ENCODE peak calls at places on chromosomes 6 and 20, in seven cellular contexts. L is upper lobe of right lung; I is heart left ventricle; R is foreskin fibroblast; C is tibial artery; T is CD8-positive, alpha-beta T cell; A is cardiac muscle cell. B is an unnamed sample.

GRCh38 chr6:87093199-87093598 is 1.7 kb downstream of the CGA start:
- DNase-seq in I (no peak), C (no peak), R (no peak), A (no peak), T (no peak), L (no peak), B (no peak)

GRCh38 chr20:63177785-63178444 is 38.0 kb downstream of the YTHDF1 start:
- DNase-seq in A (no peak), T (no peak), C (no peak), L (no peak), I (no peak), R (peak), B (no peak)

GRCh38 chr6:124022641-124023040 is 219.0 kb downstream of the NKAIN2 start:
- DNase-seq in L (no peak), C (no peak), R (no peak), T (no peak), I (no peak), A (no peak), B (no peak)

GRCh38 chr6:79100304-79100703 is 22.2 kb upstream of the PHIP start:
- DNase-seq in L (no peak), T (no peak), A (no peak), R (no peak), I (no peak), C (no peak), B (no peak)

GRCh38 chr6:34916348-34916967 is 27.4 kb downstream of the ANKS1A start:
- DNase-seq in C (no peak), I (no peak), R (no peak), A (no peak), L (no peak), T (no peak), B (no peak)

GRCh38 chr20:46974669-46975434 is 80.2 kb downstream of the EYA2 start:
- DNase-seq in A (no peak), C (no peak), L (no peak), T (no peak), I (no peak), R (no peak), B (no peak)

GRCh38 chr6:71929047-71929446 is 42.7 kb downstream of the RIMS1 start:
- DNase-seq in T (no peak), I (no peak), C (no peak), A (no peak), L (no peak), R (no peak), B (no peak)

GRCh38 chr6:165717732-165718465 is 54.9 kb upstream of the PDE10A start:
- DNase-seq in I (no peak), L (no peak), A (no peak), C (no peak), R (no peak), T (no peak), B (peak)

GRCh38 chr6:47319382-47319781 is 9.7 kb upstream of the TNFRSF21 start:
- DNase-seq in A (no peak), I (no peak), T (no peak), R (no peak), C (no peak), L (no peak), B (no peak)

GRCh38 chr6:122365775-122366403 is 33.6 kb upstream of the HSF2 start:
- DNase-seq in C (no peak), R (no peak), A (no peak), L (no peak), T (no peak), I (no peak), B (no peak)

GRCh38 chr6:27847706-27848105 is 64.5 kb downstream of the OR2B2 start:
- DNase-seq in A (no peak), I (no peak), L (no peak), T (no peak), C (no peak), R (peak), B (no peak)

GRCh38 chr6:106182455-106182854 is 96.3 kb downstream of the PRDM1 start:
- DNase-seq in T (no peak), A (no peak), R (no peak), L (no peak), I (no peak), C (no peak), B (no peak)

GRCh38 chr6:39314273-39314790 is at the start of gene KCNK17:
- DNase-seq in T (no peak), C (no peak), L (no peak), R (no peak), A (no peak), I (peak), B (no peak)

GRCh38 chr6:52551483-52552277 is 25.2 kb downstream of the TRAM2 start:
- DNase-seq in A (peak), R (peak), I (peak), C (peak), L (peak), T (no peak), B (peak)

GRCh38 chr6:141056945-141057635 is 1075.6 kb upstream of the GJE1 start:
- DNase-seq in L (no peak), A (no peak), R (peak), I (no peak), C (no peak), T (no peak), B (no peak)

GRCh38 chr6:121597654-121598053 is 162.2 kb downstream of the GJA1 start:
- DNase-seq in A (no peak), I (no peak), C (no peak), L (no peak), R (peak), T (no peak), B (peak)

DNA sequence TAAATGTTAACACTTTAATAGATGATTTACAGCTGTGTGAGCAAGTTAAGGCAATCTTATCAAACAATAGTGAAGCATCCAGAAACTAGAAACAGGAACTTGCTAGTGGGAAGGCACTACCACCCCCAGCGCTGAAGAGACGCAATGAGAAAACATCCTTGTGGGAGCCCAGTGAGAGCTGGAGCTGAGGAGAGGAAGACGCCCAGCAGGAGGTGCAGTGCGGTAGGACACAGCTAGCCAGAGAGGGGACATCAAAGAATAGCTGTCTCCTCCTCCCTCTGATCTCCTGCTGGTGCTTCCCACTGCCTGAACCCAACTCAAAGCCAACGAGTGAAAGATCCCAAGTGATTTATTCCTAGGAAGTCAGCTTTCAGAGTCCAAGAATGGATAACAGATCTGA is 140.3 kb downstream of the COL12A1 start:
- DNase-seq in T (no peak), C (no peak), L (no peak), A (no peak), I (peak), R (peak), B (peak)
- TF ChIP-seq CTCF in T (no peak), C (no peak), L (no peak), A (peak), I (no peak), R (peak), B (peak)

GRCh38 chr6:107641500-107641931 is 151.6 kb downstream of the SOBP start:
- DNase-seq in A (no peak), R (no peak), C (no peak), L (peak), T (no peak), I (peak), B (no peak)

GRCh38 chr6:107645740-107646139 is 155.8 kb downstream of the SOBP start:
- DNase-seq in A (no peak), R (no peak), L (no peak), I (no peak), C (no peak), T (no peak), B (no peak)

GRCh38 chr6:107646176-107646575 is 156.3 kb downstream of the SOBP start:
- DNase-seq in A (no peak), C (peak), T (no peak), L (peak), I (peak), R (peak), B (no peak)

GRCh38 chr6:107644513-107644912 is 154.6 kb downstream of the SOBP start:
- DNase-seq in T (no peak), L (no peak), R (peak), C (no peak), I (no peak), A (no peak), B (no peak)

DNA sequence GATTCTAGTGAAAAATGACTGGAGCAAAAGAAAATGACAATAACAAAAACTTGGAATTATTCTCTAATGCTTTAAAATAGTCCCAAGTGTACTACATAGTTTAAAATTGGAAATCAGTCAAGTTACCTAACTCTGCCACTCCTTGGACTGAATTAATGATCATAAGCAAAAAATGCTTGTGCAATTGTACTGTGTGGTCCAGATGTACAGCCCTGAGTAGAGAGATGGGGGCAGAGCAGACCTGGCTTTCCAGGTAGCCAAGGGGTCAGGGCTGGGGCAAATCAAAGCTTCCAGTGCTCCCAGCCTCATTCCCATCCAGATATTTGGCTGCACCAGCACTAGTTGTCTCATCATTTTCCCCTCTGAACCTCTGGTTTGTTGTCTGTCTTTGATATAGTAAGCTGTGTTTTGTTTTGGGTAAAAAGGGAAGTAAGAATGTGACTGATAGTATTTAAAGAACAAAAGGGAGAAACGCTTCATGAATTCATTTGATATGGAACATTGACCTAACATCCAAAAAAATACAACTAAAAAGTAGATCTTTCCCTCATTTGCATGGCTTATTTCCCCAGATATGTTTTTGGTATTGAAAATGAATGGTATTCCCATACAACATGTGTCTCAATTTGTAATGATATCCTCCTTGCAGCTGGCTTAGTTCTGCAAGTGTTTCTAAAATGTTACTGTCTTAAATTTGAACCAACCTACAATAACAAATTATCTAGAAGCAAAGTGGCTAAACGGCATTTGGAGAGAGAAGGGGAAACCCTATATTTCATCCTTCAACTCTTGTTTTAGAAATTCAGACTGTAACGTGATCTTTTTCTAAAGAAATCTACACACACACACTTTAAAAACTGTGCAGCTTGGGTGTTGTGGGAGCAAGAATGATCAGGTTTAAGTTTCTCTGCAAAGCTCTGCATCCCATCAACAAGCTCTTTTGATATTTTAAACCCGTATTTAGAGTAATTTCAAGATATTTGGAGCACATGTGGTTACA is 152.7 kb downstream of the SOBP start:
- DNase-seq in C (no peak), I (no peak), L (no peak), R (no peak), A (no peak), T (no peak), B (no peak)
- H3K4me3 ChIP-seq in C (no peak), I (no peak), L (no peak), R (no peak), A (no peak), T (no peak), B (no peak)

GRCh38 chr6:89375427-89375868 is 22.9 kb upstream of the UBE2J1 start:
- DNase-seq in A (peak), C (no peak), R (peak), I (peak), L (peak), T (peak), B (no peak)
- TF ChIP-seq CTCF in A (no peak), C (no peak), R (peak), I (peak), L (peak), T (peak), B (peak)

GRCh38 chr20:56588996-56589395 is 40.1 kb upstream of the TFAP2C start:
- DNase-seq in I (no peak), L (no peak), R (no peak), T (no peak), C (no peak), A (no peak), B (no peak)
- H3K4me3 ChIP-seq in I (no peak), L (no peak), R (no peak), T (no peak), C (no peak), A (no peak), B (no peak)

GRCh38 chr6:154928325-154928922 is 66.7 kb upstream of the TIAM2 start:
- DNase-seq in C (no peak), L (no peak), T (peak), I (no peak), A (peak), R (peak), B (peak)
- TF ChIP-seq CTCF in C (peak), L (peak), T (peak), I (peak), A (peak), R (peak), B (peak)

B was measured in astrocyte of the spinal cord.